ENCODE peak calls at places on chromosomes 12 and 14, in ten cellular contexts. One of them, this sample, is unnamed. For H3K4me1, the result is how much of the 10 kb centered on the place peaks cover.

GRCh38 chr14:89617142-89617460 is 200.1 kb upstream of the FOXN3 start:
- DNase-seq in thoracic aorta: no peak
- DNase-seq in mesendoderm: no peak
- DNase-seq in pancreas: no peak
- DNase-seq in fibroblast of lung: no peak
- DNase-seq in IMR-90: no peak
- DNase-seq in left ventricle myocardium inferior: no peak
- DNase-seq in tibial artery: no peak
- DNase-seq in right lobe of liver: no peak
- DNase-seq in cardiac muscle cell: no peak
- DNase-seq in this sample: no peak

GRCh38 chr12:122862872-122863701 is 27.8 kb downstream of the HIP1R start:
- DNase-seq in thoracic aorta: no peak
- DNase-seq in mesendoderm: no peak
- DNase-seq in pancreas: peak
- DNase-seq in fibroblast of lung: no peak
- DNase-seq in IMR-90: no peak
- DNase-seq in left ventricle myocardium inferior: no peak
- DNase-seq in tibial artery: no peak
- DNase-seq in right lobe of liver: peak
- DNase-seq in cardiac muscle cell: no peak
- DNase-seq in this sample: no peak

GRCh38 chr14:58455593-58456265 is 28.2 kb downstream of the KIAA0586 start:
- DNase-seq in thoracic aorta: no peak
- DNase-seq in mesendoderm: peak
- DNase-seq in pancreas: no peak
- DNase-seq in fibroblast of lung: peak
- DNase-seq in IMR-90: peak
- DNase-seq in left ventricle myocardium inferior: no peak
- DNase-seq in tibial artery: no peak
- DNase-seq in right lobe of liver: no peak
- DNase-seq in cardiac muscle cell: no peak
- DNase-seq in this sample: peak

GRCh38 chr14:101359221-101360044 is 201.9 kb upstream of the DIO3 start:
- DNase-seq in thoracic aorta: no peak
- DNase-seq in mesendoderm: peak
- DNase-seq in pancreas: no peak
- DNase-seq in fibroblast of lung: peak
- DNase-seq in IMR-90: no peak
- DNase-seq in left ventricle myocardium inferior: peak
- DNase-seq in tibial artery: peak
- DNase-seq in right lobe of liver: no peak
- DNase-seq in cardiac muscle cell: no peak
- DNase-seq in this sample: no peak

GRCh38 chr14:21109377-21110260 is 8.8 kb downstream of the TMEM253 start:
- DNase-seq in thoracic aorta: no peak
- DNase-seq in mesendoderm: peak
- DNase-seq in pancreas: no peak
- DNase-seq in fibroblast of lung: no peak
- DNase-seq in IMR-90: no peak
- DNase-seq in left ventricle myocardium inferior: no peak
- DNase-seq in tibial artery: no peak
- DNase-seq in right lobe of liver: no peak
- DNase-seq in cardiac muscle cell: no peak
- DNase-seq in this sample: no peak

GRCh38 chr12:20142956-20143355 is 225.4 kb upstream of the PDE3A start:
- DNase-seq in thoracic aorta: no peak
- DNase-seq in mesendoderm: peak
- DNase-seq in pancreas: no peak
- DNase-seq in fibroblast of lung: no peak
- DNase-seq in IMR-90: no peak
- DNase-seq in left ventricle myocardium inferior: no peak
- DNase-seq in tibial artery: no peak
- DNase-seq in right lobe of liver: no peak
- DNase-seq in cardiac muscle cell: peak
- DNase-seq in this sample: no peak

GRCh38 chr14:96757456-96757855 is 39.7 kb upstream of the VRK1 start:
- DNase-seq in thoracic aorta: no peak
- DNase-seq in mesendoderm: no peak
- DNase-seq in pancreas: no peak
- DNase-seq in fibroblast of lung: no peak
- DNase-seq in IMR-90: no peak
- DNase-seq in left ventricle myocardium inferior: no peak
- DNase-seq in tibial artery: no peak
- DNase-seq in right lobe of liver: no peak
- DNase-seq in cardiac muscle cell: no peak
- DNase-seq in this sample: no peak

GRCh38 chr12:69388371-69388770 is 28.8 kb downstream of the YEATS4 start:
- DNase-seq in thoracic aorta: no peak
- DNase-seq in mesendoderm: no peak
- DNase-seq in pancreas: no peak
- DNase-seq in fibroblast of lung: peak
- DNase-seq in IMR-90: peak
- DNase-seq in left ventricle myocardium inferior: no peak
- DNase-seq in tibial artery: no peak
- DNase-seq in right lobe of liver: no peak
- DNase-seq in cardiac muscle cell: peak
- DNase-seq in this sample: peak

GRCh38 chr14:55449116-55449515 is 8.7 kb upstream of the TBPL2 start:
- DNase-seq in thoracic aorta: no peak
- DNase-seq in mesendoderm: no peak
- DNase-seq in pancreas: no peak
- DNase-seq in fibroblast of lung: no peak
- DNase-seq in IMR-90: no peak
- DNase-seq in left ventricle myocardium inferior: no peak
- DNase-seq in tibial artery: no peak
- DNase-seq in right lobe of liver: no peak
- DNase-seq in cardiac muscle cell: peak
- DNase-seq in this sample: no peak

GRCh38 chr14:67411375-67411774 is 590 bp downstream of the PLEK2 start:
- DNase-seq in thoracic aorta: no peak
- DNase-seq in mesendoderm: no peak
- DNase-seq in pancreas: no peak
- DNase-seq in fibroblast of lung: no peak
- DNase-seq in IMR-90: no peak
- DNase-seq in left ventricle myocardium inferior: no peak
- DNase-seq in tibial artery: no peak
- DNase-seq in right lobe of liver: no peak
- DNase-seq in cardiac muscle cell: no peak
- DNase-seq in this sample: no peak

GRCh38 chr12:110957652-110958051 is 37.3 kb upstream of the MYL2 start:
- DNase-seq in thoracic aorta: no peak
- DNase-seq in mesendoderm: no peak
- DNase-seq in pancreas: no peak
- DNase-seq in fibroblast of lung: no peak
- DNase-seq in IMR-90: no peak
- DNase-seq in left ventricle myocardium inferior: no peak
- DNase-seq in tibial artery: no peak
- DNase-seq in right lobe of liver: no peak
- DNase-seq in cardiac muscle cell: no peak
- DNase-seq in this sample: no peak

GRCh38 chr12:76374395-76375020 is 26.3 kb upstream of the BBS10 start:
- DNase-seq in thoracic aorta: no peak
- DNase-seq in mesendoderm: no peak
- DNase-seq in pancreas: no peak
- DNase-seq in fibroblast of lung: peak
- DNase-seq in IMR-90: peak
- DNase-seq in left ventricle myocardium inferior: no peak
- DNase-seq in tibial artery: no peak
- DNase-seq in right lobe of liver: no peak
- DNase-seq in cardiac muscle cell: no peak
- DNase-seq in this sample: no peak

GRCh38 chr12:58363971-58364370 is 422.6 kb downstream of the ATP23 start:
- DNase-seq in thoracic aorta: no peak
- DNase-seq in mesendoderm: no peak
- DNase-seq in pancreas: no peak
- DNase-seq in fibroblast of lung: no peak
- DNase-seq in IMR-90: no peak
- DNase-seq in left ventricle myocardium inferior: no peak
- DNase-seq in tibial artery: no peak
- DNase-seq in right lobe of liver: no peak
- DNase-seq in cardiac muscle cell: no peak
- DNase-seq in this sample: no peak

GRCh38 chr14:52906141-52906601 is 44.7 kb downstream of the FERMT2 start:
- DNase-seq in thoracic aorta: no peak
- DNase-seq in mesendoderm: no peak
- DNase-seq in pancreas: no peak
- DNase-seq in fibroblast of lung: peak
- DNase-seq in IMR-90: peak
- DNase-seq in left ventricle myocardium inferior: no peak
- DNase-seq in tibial artery: no peak
- DNase-seq in right lobe of liver: no peak
- DNase-seq in cardiac muscle cell: peak
- DNase-seq in this sample: peak

GRCh38 chr14:103520269-103520656 is 2.4 kb downstream of the CKB start:
- DNase-seq in thoracic aorta: no peak
- DNase-seq in mesendoderm: no peak
- DNase-seq in pancreas: no peak
- DNase-seq in fibroblast of lung: no peak
- DNase-seq in IMR-90: no peak
- DNase-seq in left ventricle myocardium inferior: no peak
- DNase-seq in tibial artery: no peak
- DNase-seq in right lobe of liver: no peak
- DNase-seq in cardiac muscle cell: no peak
- DNase-seq in this sample: no peak
- H3K4me1 ChIP-seq in thoracic aorta: half or more
- H3K4me1 ChIP-seq in mesendoderm: under half
- H3K4me1 ChIP-seq in pancreas: under half
- H3K4me1 ChIP-seq in fibroblast of lung: under half
- H3K4me1 ChIP-seq in IMR-90: under half
- H3K4me1 ChIP-seq in left ventricle myocardium inferior: half or more
- H3K4me1 ChIP-seq in tibial artery: under half
- H3K4me1 ChIP-seq in right lobe of liver: under half
- H3K4me1 ChIP-seq in cardiac muscle cell: under half
- H3K4me1 ChIP-seq in this sample: under half

DNA sequence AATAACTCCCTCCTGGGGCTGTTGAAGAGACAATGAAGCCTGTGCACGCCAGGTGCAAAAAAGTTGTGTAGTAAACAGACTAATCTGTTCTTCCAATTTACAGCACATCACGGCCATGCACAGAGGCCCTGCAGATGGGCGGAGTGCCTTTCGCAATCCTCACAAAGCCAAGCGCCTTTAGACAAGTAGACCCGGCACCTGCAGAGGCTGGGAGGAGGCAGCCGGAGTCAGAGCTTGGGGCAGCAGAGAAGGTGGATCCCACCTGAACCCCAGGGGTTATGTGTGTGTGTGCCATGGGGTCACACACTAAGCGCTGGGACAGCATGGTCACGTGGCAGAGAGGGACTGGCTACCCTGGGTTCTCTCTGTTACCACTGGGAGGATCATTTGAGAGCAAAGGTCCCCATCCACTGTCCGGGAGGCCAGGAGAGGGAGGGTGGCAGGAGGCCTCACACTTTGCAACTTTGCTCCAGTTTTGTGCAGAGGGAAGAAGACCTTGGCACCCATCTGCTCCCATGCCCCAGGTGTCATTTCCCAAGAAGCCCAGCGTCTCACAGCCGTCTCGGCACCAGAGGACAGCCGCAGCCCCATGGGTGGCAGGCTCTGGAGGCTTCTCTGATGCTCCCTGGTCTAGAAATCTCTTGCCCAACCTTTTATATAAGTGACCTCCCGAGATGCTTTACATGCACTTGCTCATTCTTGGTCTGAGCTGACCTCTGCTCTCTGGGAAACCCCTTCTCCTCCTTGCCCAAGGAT is 80.0 kb upstream of the DICER1 start:
- DNase-seq in thoracic aorta: no peak
- DNase-seq in mesendoderm: no peak
- DNase-seq in pancreas: no peak
- DNase-seq in fibroblast of lung: no peak
- DNase-seq in IMR-90: no peak
- DNase-seq in left ventricle myocardium inferior: no peak
- DNase-seq in tibial artery: no peak
- DNase-seq in right lobe of liver: peak
- DNase-seq in cardiac muscle cell: no peak
- DNase-seq in this sample: no peak
- H3K27ac ChIP-seq in thoracic aorta: no peak
- H3K27ac ChIP-seq in mesendoderm: no peak
- H3K27ac ChIP-seq in pancreas: no peak
- H3K27ac ChIP-seq in fibroblast of lung: no peak
- H3K27ac ChIP-seq in IMR-90: no peak
- H3K27ac ChIP-seq in left ventricle myocardium inferior: peak
- H3K27ac ChIP-seq in tibial artery: no peak
- H3K27ac ChIP-seq in right lobe of liver: peak
- H3K27ac ChIP-seq in cardiac muscle cell: no peak
- H3K27ac ChIP-seq in this sample: no peak

DNA sequence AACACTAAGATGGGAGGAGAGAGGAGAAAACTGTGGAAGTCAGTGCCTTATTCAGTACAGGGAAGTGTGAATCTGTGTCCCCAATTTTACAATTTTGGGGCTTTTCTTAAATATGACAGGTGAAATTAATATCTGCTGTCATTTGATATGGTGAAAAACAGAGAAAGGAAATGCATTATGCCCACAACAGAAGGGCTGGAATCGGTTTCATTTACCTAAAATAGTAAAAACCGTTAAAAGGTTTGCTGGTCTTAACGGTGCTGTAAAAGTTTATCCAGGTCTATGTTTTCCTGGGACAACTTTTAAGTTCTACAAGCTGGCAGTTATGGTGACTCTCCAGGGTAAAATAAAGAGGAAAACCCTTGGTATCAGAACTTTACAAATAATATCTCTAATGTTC is 310.8 kb downstream of the FUT8 start:
- DNase-seq in thoracic aorta: no peak
- DNase-seq in mesendoderm: no peak
- DNase-seq in pancreas: no peak
- DNase-seq in fibroblast of lung: no peak
- DNase-seq in IMR-90: no peak
- DNase-seq in left ventricle myocardium inferior: no peak
- DNase-seq in tibial artery: no peak
- DNase-seq in right lobe of liver: no peak
- DNase-seq in cardiac muscle cell: no peak
- DNase-seq in this sample: no peak
- H3K4me3 ChIP-seq in thoracic aorta: no peak
- H3K4me3 ChIP-seq in mesendoderm: no peak
- H3K4me3 ChIP-seq in pancreas: no peak
- H3K4me3 ChIP-seq in fibroblast of lung: no peak
- H3K4me3 ChIP-seq in IMR-90: no peak
- H3K4me3 ChIP-seq in left ventricle myocardium inferior: no peak
- H3K4me3 ChIP-seq in tibial artery: no peak
- H3K4me3 ChIP-seq in right lobe of liver: no peak
- H3K4me3 ChIP-seq in cardiac muscle cell: no peak
- H3K4me3 ChIP-seq in this sample: no peak

DNA sequence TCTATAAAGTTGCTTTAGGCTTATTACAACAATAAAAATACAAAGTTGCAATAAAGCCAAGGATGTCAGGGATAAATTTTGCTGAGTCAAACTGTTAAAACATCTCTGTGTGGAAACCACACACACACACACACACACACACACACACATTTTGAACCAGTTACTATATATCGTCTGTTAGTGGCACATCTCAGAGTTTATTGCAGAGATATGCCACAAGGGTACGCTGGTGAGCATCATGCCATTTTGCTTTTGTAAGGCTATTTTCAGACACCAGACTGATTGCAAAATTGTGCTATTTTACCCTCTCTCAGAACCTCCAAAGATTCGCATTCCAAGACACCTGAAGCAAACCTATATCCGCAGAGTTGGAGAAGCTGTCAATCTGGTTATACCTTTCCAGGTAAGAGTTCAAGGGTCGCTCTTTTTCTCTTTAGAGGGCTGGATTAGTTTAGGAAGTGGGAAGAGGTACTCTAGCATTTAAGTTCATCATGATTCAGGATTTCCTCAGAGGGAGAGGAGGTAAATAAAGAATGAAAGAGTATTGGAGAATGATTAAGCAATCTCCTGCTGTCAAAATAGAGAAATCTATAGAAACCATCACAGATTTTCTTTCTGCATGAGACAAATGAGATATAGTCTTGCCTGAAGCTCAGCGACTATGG is 27.3 kb upstream of the CHPT1 start:
- DNase-seq in thoracic aorta: no peak
- DNase-seq in mesendoderm: peak
- DNase-seq in pancreas: no peak
- DNase-seq in fibroblast of lung: peak
- DNase-seq in IMR-90: peak
- DNase-seq in left ventricle myocardium inferior: no peak
- DNase-seq in tibial artery: peak
- DNase-seq in right lobe of liver: no peak
- DNase-seq in cardiac muscle cell: peak
- DNase-seq in this sample: no peak
- H3K4me1 ChIP-seq in thoracic aorta: under half
- H3K4me1 ChIP-seq in mesendoderm: under half
- H3K4me1 ChIP-seq in pancreas: under half
- H3K4me1 ChIP-seq in fibroblast of lung: under half
- H3K4me1 ChIP-seq in IMR-90: under half
- H3K4me1 ChIP-seq in left ventricle myocardium inferior: under half
- H3K4me1 ChIP-seq in tibial artery: under half
- H3K4me1 ChIP-seq in right lobe of liver: under half
- H3K4me1 ChIP-seq in cardiac muscle cell: under half
- H3K4me1 ChIP-seq in this sample: under half